ENCODE peak calls at places on chromosomes 12 and 14, in seven cellular contexts. P, D, F, K, E, C and A are unnamed samples.

GRCh38 chr14:34365309-34365915 is 96.6 kb downstream of the SPTSSA start:
- DNase-seq in P (peak; percentile 23), D (peak; percentile 79), F (peak; percentile 51), K (peak; percentile 50), E (no peak), C (no peak), A (no peak)

GRCh38 chr12:67892289-67892688 is 97.0 kb upstream of the IFNG-AS1 start:
- DNase-seq in P (no peak), D (no peak), F (no peak), K (no peak), E (no peak), C (no peak), A (no peak)

GRCh38 chr14:53894456-53894855 is 62.2 kb downstream of the BMP4 start:
- DNase-seq in P (peak; percentile 38), D (peak; percentile 49), F (no peak), K (peak; percentile 64), E (no peak), C (no peak), A (peak; percentile 24)

GRCh38 chr12:117402363-117402762 is 40.9 kb upstream of the NOS1 start:
- DNase-seq in P (no peak), D (no peak), F (peak; percentile 51), K (no peak), E (no peak), C (no peak), A (no peak)

GRCh38 chr14:29927596-29928341 is at the start of gene PRKD1:
- DNase-seq in P (peak; percentile 76), D (peak; percentile 72), F (peak; percentile 66), K (peak; percentile 85), E (peak; percentile 80), C (no peak), A (no peak)

GRCh38 chr14:65833256-65833880 is 420.8 kb downstream of the FUT8 start:
- DNase-seq in P (peak; percentile 7), D (no peak), F (no peak), K (no peak), E (no peak), C (no peak), A (no peak)

GRCh38 chr12:68521321-68521839 is 89.3 kb upstream of the RAP1B start:
- DNase-seq in P (peak; percentile 87), D (peak; percentile 91), F (peak; percentile 23), K (peak; percentile 88), E (no peak), C (no peak), A (peak; percentile 74)

GRCh38 chr12:102454808-102455760 is 25.3 kb downstream of the IGF1 start:
- DNase-seq in P (peak; percentile 73), D (peak; percentile 2), F (no peak), K (peak; percentile 97), E (no peak), C (no peak), A (no peak)

GRCh38 chr14:106436310-106436905 is 910.0 kb downstream of the TMEM121 start:
- DNase-seq in P (peak; percentile 9), D (no peak), F (peak; percentile 55), K (no peak), E (no peak), C (no peak), A (no peak)

GRCh38 chr14:36973806-36974442 is 198.5 kb downstream of the SLC25A21 start:
- DNase-seq in P (peak; percentile 86), D (peak; percentile 75), F (peak; percentile 82), K (peak; percentile 79), E (no peak), C (no peak), A (peak; percentile 96)

GRCh38 chr14:61488417-61488816 is 167.0 kb downstream of the PRKCH start:
- DNase-seq in P (no peak), D (no peak), F (no peak), K (no peak), E (no peak), C (no peak), A (no peak)

GRCh38 chr14:65370890-65371289 is 41.6 kb upstream of the FUT8 start:
- DNase-seq in P (no peak), D (no peak), F (no peak), K (no peak), E (no peak), C (no peak), A (no peak)

GRCh38 chr12:48917857-48918537 is 7.3 kb downstream of the FKBP11 start:
- DNase-seq in P (no peak), D (no peak), F (no peak), K (peak; percentile 21), E (no peak), C (no peak), A (no peak)

GRCh38 chr12:120115692-120116442 is 686 bp downstream of the RAB35 start:
- DNase-seq in P (peak; percentile 81), D (peak; percentile 50), F (peak; percentile 73), K (peak; percentile 66), E (no peak), C (no peak), A (no peak)

GRCh38 chr12:113259499-113259953 is 38.3 kb downstream of the TPCN1 start:
- DNase-seq in P (peak; percentile 53), D (peak; percentile 49), F (no peak), K (peak; percentile 47), E (peak; percentile 94), C (no peak), A (no peak)

GRCh38 chr14:61562321-61563161 is 132.8 kb upstream of the HIF1A start:
- DNase-seq in P (peak; percentile 100), D (peak; percentile 99), F (peak; percentile 93), K (peak; percentile 93), E (no peak), C (no peak), A (peak; percentile 100)

GRCh38 chr12:132803125-132803524 is 25.5 kb downstream of the GOLGA3 start:
- DNase-seq in P (no peak), D (no peak), F (no peak), K (no peak), E (no peak), C (no peak), A (no peak)

GRCh38 chr12:7872565-7873304 is at the start of gene SLC2A14:
- DNase-seq in P (no peak), D (no peak), F (no peak), K (no peak), E (no peak), C (no peak), A (no peak)

GRCh38 chr14:68088463-68088862 is 268.9 kb downstream of the RAD51B start:
- DNase-seq in P (no peak), D (peak; percentile 19), F (peak; percentile 76), K (no peak), E (no peak), C (no peak), A (no peak)

GRCh38 chr14:68084256-68084655 is 264.7 kb downstream of the RAD51B start:
- DNase-seq in P (peak; percentile 10), D (peak; percentile 68), F (peak; percentile 62), K (no peak), E (no peak), C (no peak), A (no peak)

GRCh38 chr14:68085742-68086141 is 266.2 kb downstream of the RAD51B start:
- DNase-seq in P (no peak), D (no peak), F (no peak), K (no peak), E (no peak), C (no peak), A (no peak)

GRCh38 chr14:68094158-68094557 is 274.6 kb downstream of the RAD51B start:
- DNase-seq in P (peak; percentile 20), D (peak; percentile 31), F (no peak), K (no peak), E (no peak), C (no peak), A (peak; percentile 73)

GRCh38 chr14:68089146-68089715 is 269.7 kb downstream of the RAD51B start:
- DNase-seq in P (peak; percentile 8), D (peak; percentile 86), F (peak; percentile 88), K (no peak), E (no peak), C (no peak), A (peak; percentile 78)
- H3K4me3 ChIP-seq in P (no peak overlapping the region), D (no peak overlapping the region), F (no peak overlapping the region), K (peak overlapping the region; percentile 70), E (no peak overlapping the region), C (no peak overlapping the region), A (no peak overlapping the region)

GRCh38 chr14:59868021-59868420 is 2.6 kb downstream of the RTN1 start:
- DNase-seq in P (no peak), D (peak; percentile 17), F (no peak), K (no peak), E (no peak), C (no peak), A (no peak)

GRCh38 chr14:59870277-59871165 is at the start of gene RTN1:
- DNase-seq in P (peak; percentile 53), D (peak; percentile 41), F (peak; percentile 30), K (peak; percentile 60), E (peak; percentile 89), C (no peak), A (peak; percentile 20)

GRCh38 chr14:59869381-59870255 is 958 bp downstream of the RTN1 start:
- DNase-seq in P (peak; percentile 4), D (no peak), F (no peak), K (no peak), E (no peak), C (no peak), A (no peak)

DNA sequence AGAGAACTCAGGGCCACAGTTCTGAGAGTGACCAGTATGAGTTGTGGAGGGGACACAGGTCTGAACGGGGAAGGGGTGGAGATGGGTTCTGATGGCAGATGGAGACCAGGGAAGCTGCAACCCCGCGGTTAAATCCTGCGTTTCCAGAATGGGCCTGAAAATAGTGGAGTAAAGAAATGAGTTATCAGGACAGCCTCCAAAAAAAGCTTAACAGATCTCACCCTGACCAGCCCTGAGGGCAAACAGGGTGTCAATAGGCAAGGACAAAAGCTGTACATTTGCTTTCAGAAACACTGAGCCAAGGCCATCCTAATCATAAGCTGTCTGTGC is 555 bp upstream of the RTN1 start:
- DNase-seq in P (no peak), D (no peak), F (no peak), K (no peak), E (no peak), C (no peak), A (no peak)
- H3K4me3 ChIP-seq in P (peak overlapping the region; percentile 74), D (peak overlapping the region; percentile 59), F (peak overlapping the region; percentile 51), K (peak overlapping the region; percentile 84), E (peak overlapping the region; percentile 63), C (peak overlapping the region; percentile 56), A (no peak overlapping the region)

GRCh38 chr12:121628037-121628436 is 1.7 kb downstream of the ORAI1 start:
- DNase-seq in P (no peak), D (no peak), F (no peak), K (peak; percentile 11), E (no peak), C (no peak), A (no peak)
- H3K4me3 ChIP-seq in P (peak overlapping the region; percentile 78), D (no peak overlapping the region), F (peak overlapping the region; percentile 67), K (peak overlapping the region; percentile 86), E (peak overlapping the region; percentile 67), C (peak overlapping the region; percentile 79), A (no peak overlapping the region)

GRCh38 chr14:63524537-63525155 is 18.5 kb downstream of the PPP2R5E start:
- DNase-seq in P (no peak), D (no peak), F (no peak), K (no peak), E (no peak), C (no peak), A (peak; percentile 74)

DNA sequence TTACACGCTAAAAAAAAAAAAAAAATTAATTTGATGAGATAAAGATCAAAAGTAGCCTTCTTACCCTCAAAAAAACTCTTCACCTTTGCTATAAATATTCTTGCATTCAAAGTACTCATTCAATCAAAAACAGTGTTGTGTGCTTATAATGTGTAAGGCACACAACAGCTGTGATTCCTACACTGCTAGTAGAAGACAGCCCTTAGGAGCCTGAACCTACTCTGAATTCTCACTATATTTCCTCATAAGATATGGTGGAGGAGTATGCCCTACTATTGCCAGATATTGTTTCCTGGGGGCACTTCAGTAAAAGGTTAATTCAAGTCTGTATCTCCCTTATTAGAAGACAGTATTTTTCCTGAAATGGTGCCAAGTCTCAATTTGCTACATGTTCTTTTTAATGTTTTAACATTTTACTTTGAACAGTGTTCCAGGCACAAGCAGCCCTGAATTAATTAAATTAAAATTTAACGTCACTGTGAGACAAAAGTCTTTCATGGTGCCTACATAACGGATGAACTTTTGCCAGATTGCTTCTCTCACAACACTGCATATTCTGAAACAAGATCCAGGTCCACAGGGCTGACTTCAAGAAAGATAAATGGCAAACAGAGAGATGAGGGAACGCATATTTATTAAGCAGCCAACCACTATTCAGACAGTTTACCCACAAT is 19.3 kb downstream of the PPP2R5E start:
- DNase-seq in P (no peak), D (no peak), F (no peak), K (no peak), E (no peak), C (no peak), A (no peak)
- H3K4me3 ChIP-seq in P (no peak overlapping the region), D (no peak overlapping the region), F (no peak overlapping the region), K (no peak overlapping the region), E (no peak overlapping the region), C (no peak overlapping the region), A (no peak overlapping the region)